ENCODE peak calls at places on chromosomes 4 and X, in seven cellular contexts. Y is right lobe of liver; C is lower leg skin; X is uterus; M is H7; I is AG09309; G is naive thymus-derived CD4-positive, alpha-beta T cell. D is an unnamed sample.

GRCh38 chrX:139762400-139763183 is 54.6 kb upstream of the MCF2 start:
- DNase-seq in Y (no peak), C (no peak), X (no peak), M (no peak), I (no peak), G (no peak), D (no peak)

GRCh38 chr4:10005632-10006031 is 15.7 kb downstream of the SLC2A9 start:
- DNase-seq in Y (no peak), C (no peak), X (no peak), M (no peak), I (no peak), G (no peak), D (no peak)

GRCh38 chr4:98608343-98608742 is 50.1 kb downstream of the TSPAN5 start:
- DNase-seq in Y (no peak), C (no peak), X (no peak), M (no peak), I (no peak), G (no peak), D (no peak)

GRCh38 chr4:144582975-144583374 is 63.0 kb upstream of the HHIP start:
- DNase-seq in Y (no peak), C (no peak), X (no peak), M (no peak), I (no peak), G (no peak), D (no peak)

GRCh38 chrX:125394449-125394848 is 74.8 kb downstream of the TEX13C start:
- DNase-seq in Y (no peak), C (no peak), X (no peak), M (no peak), I (no peak), G (no peak), D (no peak)

GRCh38 chr4:86967798-86968197 is 33.0 kb downstream of the AFF1 start:
- DNase-seq in Y (no peak), C (no peak), X (no peak), M (no peak), I (no peak), G (no peak), D (no peak)

GRCh38 chr4:158769175-158769831 is 477 bp downstream of the FNIP2 start:
- DNase-seq in Y (peak; percentile 45), C (peak; percentile 91), X (peak; percentile 38), M (no peak), I (no peak), G (peak; percentile 32), D (peak; percentile 42)

GRCh38 chr4:94131212-94131611 is 76.5 kb upstream of the SMARCAD1 start:
- DNase-seq in Y (no peak), C (no peak), X (no peak), M (no peak), I (no peak), G (no peak), D (no peak)

GRCh38 chrX:111353810-111354209 is 58.2 kb downstream of the DCX start:
- DNase-seq in Y (no peak), C (no peak), X (no peak), M (no peak), I (no peak), G (no peak), D (no peak)

GRCh38 chrX:47093248-47093647 is 15.0 kb downstream of the RGN start:
- DNase-seq in Y (no peak), C (no peak), X (no peak), M (no peak), I (peak; percentile 7), G (no peak), D (no peak)

GRCh38 chr4:182212211-182212761 is 30.9 kb upstream of the TENM3 start:
- DNase-seq in Y (no peak), C (no peak), X (no peak), M (no peak), I (no peak), G (no peak), D (no peak)

GRCh38 chr4:39062094-39062493 is at the start of gene KLHL5:
- DNase-seq in Y (no peak), C (no peak), X (no peak), M (peak; percentile 29), I (no peak), G (no peak), D (no peak)

GRCh38 chr4:39407584-39407885 is 805 bp downstream of the KLB start:
- DNase-seq in Y (no peak), C (no peak), X (no peak), M (no peak), I (no peak), G (no peak), D (no peak)

GRCh38 chr4:119310826-119311225 is 11.1 kb downstream of the FABP2 start:
- DNase-seq in Y (no peak), C (no peak), X (no peak), M (no peak), I (no peak), G (no peak), D (no peak)
- H3K4me3 ChIP-seq in Y (no peak overlapping the region), C (no peak overlapping the region), X (no peak overlapping the region), M (no peak overlapping the region), I (no peak overlapping the region), G (no peak overlapping the region), D (no peak overlapping the region)

GRCh38 chr4:30722092-30722915 is 2.1 kb downstream of the PCDH7 start:
- DNase-seq in Y (no peak), C (no peak), X (peak; percentile 22), M (peak; percentile 58), I (no peak), G (no peak), D (peak; percentile 22)
- H3K4me3 ChIP-seq in Y (peak overlapping the region; percentile 36), C (peak overlapping the region; percentile 25), X (peak overlapping the region; percentile 62), M (peak overlapping the region; percentile 80), I (peak overlapping the region; percentile 95), G (no peak overlapping the region), D (peak overlapping the region; percentile 77)

DNA sequence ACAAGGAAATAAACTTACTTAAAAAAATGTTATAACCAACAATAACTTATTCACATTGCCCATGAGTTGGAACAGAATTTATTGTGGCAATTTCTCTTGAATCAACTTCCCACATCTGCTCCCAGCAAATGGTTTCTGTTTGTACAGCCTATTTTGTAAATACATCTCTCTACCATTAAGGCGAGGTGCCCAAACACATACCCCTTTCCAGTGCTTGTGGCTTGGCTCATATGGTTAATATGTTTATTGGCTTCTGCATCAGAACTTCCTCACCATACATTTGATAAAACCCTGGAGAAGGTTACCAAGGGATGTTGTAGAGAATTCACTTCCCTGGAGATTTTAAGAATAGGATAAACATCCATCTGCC is 207.1 kb downstream of the SOWAHB start:
- DNase-seq in Y (no peak), C (no peak), X (no peak), M (no peak), I (no peak), G (no peak), D (no peak)
- H3K4me3 ChIP-seq in Y (peak overlapping the region; percentile 14), C (no peak overlapping the region), X (no peak overlapping the region), M (no peak overlapping the region), I (peak overlapping the region; percentile 63), G (no peak overlapping the region), D (no peak overlapping the region)

DNA sequence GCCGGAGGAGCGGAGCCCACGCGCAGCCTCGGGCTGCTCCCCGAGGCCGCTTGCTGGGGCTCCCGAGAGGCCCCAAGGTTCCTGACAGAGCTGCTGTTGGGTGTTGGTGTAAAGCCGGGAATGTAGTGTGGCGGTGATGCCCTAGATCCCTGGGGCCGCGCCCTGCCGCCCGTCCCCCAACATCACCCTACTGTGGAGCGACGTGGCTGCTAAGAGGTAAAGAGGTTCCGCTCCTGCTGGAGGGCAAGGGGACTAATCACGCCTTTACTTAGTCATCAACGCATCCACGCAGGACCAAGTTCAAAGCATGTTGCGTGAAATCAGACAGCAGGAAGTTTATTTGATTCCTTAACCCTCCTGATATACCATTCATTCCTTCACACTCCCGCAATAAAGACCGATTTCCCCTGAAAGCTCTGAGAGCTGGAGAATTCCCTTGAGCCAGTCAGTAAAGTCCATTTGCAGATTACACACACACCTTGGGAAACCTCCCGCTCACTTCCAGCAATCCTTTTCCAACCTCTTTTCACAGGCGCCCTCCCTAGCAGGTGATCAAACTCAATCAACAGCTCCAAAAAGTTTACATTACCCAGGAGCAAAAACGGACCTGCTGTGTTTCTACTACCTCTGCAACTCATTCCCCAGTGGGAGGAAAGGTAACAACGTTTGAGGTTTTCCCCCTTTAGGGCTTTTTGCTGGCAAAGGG is 578 bp upstream of the GABRA2 start:
- DNase-seq in Y (no peak), C (no peak), X (no peak), M (peak; percentile 10), I (no peak), G (no peak), D (no peak)
- H3K4me3 ChIP-seq in Y (no peak overlapping the region), C (no peak overlapping the region), X (no peak overlapping the region), M (peak overlapping the region; percentile 59), I (no peak overlapping the region), G (no peak overlapping the region), D (peak overlapping the region; percentile 57)